ENCODE peak calls at places on chromosomes 12 and 14, in seven cellular contexts. V is endothelial cell, N is GM20000, R is lung, T is upper lobe of right lung, J is astrocyte, Y is psoas muscle. K is an unnamed sample.

GRCh38 chr14:34354556-34354955 is 107.5 kb downstream of the SPTSSA start:
- DNase-seq in V (no peak), R (no peak), N (no peak), J (peak; percentile 45), Y (no peak), T (no peak), K (no peak)

GRCh38 chr14:104356738-104357688 is 218.6 kb downstream of the KIF26A start:
- DNase-seq in N (no peak), V (no peak), J (no peak), Y (peak; percentile 48), T (peak; percentile 49), R (no peak), K (no peak)

GRCh38 chr12:15879413-15879812 is 2.8 kb upstream of the STRAP start:
- DNase-seq in V (no peak), R (no peak), T (no peak), N (no peak), Y (no peak), J (no peak), K (no peak)

GRCh38 chr12:109763201-109763841 is 49.7 kb downstream of the FAM222A start:
- DNase-seq in T (peak; percentile 19), V (no peak), Y (peak; percentile 20), N (no peak), R (no peak), J (peak; percentile 35), K (peak; percentile 58)

GRCh38 chr14:53247596-53248370 is 94.7 kb upstream of the DDHD1 start:
- DNase-seq in Y (no peak), V (no peak), N (no peak), T (peak; percentile 50), J (no peak), R (no peak), K (no peak)

GRCh38 chr14:37482428-37482827 is 112.6 kb downstream of the FOXA1 start:
- DNase-seq in N (no peak), T (no peak), J (no peak), V (no peak), Y (no peak), R (no peak), K (no peak)

GRCh38 chr14:102426796-102427195 is 64.1 kb downstream of the TECPR2 start:
- DNase-seq in T (no peak), R (no peak), J (no peak), Y (no peak), V (no peak), N (no peak), K (no peak)

GRCh38 chr14:61466249-61466904 is 145.0 kb downstream of the PRKCH start:
- DNase-seq in T (peak; percentile 69), R (peak; percentile 45), N (no peak), V (no peak), Y (peak; percentile 72), J (peak; percentile 93), K (peak; percentile 91)

GRCh38 chr12:74957636-74958035 is 252.0 kb downstream of the KCNC2 start:
- DNase-seq in T (no peak), Y (no peak), N (no peak), V (no peak), R (no peak), J (no peak), K (no peak)

GRCh38 chr12:87661770-87662402 is 367.3 kb downstream of the C12orf50 start:
- DNase-seq in V (no peak), T (no peak), N (no peak), R (no peak), Y (no peak), J (no peak), K (no peak)

GRCh38 chr12:111826316-111826715 is 15.7 kb upstream of the MAPKAPK5 start:
- DNase-seq in Y (no peak), T (no peak), J (no peak), N (no peak), R (no peak), V (no peak), K (no peak)

GRCh38 chr14:54890794-54891193 is 11.8 kb downstream of the GCH1 start:
- DNase-seq in R (no peak), T (no peak), V (no peak), J (no peak), Y (no peak), N (peak; percentile 45), K (no peak)

GRCh38 chr12:107992016-107992415 is 137.1 kb upstream of the WSCD2 start:
- DNase-seq in J (no peak), T (no peak), N (no peak), Y (no peak), V (no peak), R (no peak), K (no peak)

GRCh38 chr12:121917950-121918678 is at the start of gene CFAP251:
- DNase-seq in V (peak; percentile 80), J (peak; percentile 53), Y (peak; percentile 97), T (peak; percentile 99), R (peak; percentile 94), N (peak; percentile 96), K (peak; percentile 98)

GRCh38 chr14:59055439-59056045 is 132.9 kb upstream of the DAAM1 start:
- DNase-seq in Y (no peak), R (peak; percentile 33), J (peak; percentile 23), T (no peak), N (peak; percentile 83), V (no peak), K (peak; percentile 22)

GRCh38 chr14:28375295-28375694 is 391.3 kb upstream of the FOXG1 start:
- DNase-seq in Y (no peak), R (no peak), T (no peak), N (no peak), J (peak; percentile 47), V (peak; percentile 36), K (peak; percentile 2)

GRCh38 chr12:98595152-98595988 is 1.9 kb downstream of the SLC25A3 start:
- DNase-seq in Y (no peak), T (no peak), J (peak; percentile 76), R (no peak), N (no peak), V (no peak), K (no peak)

GRCh38 chr14:101623685-101624444 is 62.6 kb downstream of the DIO3 start:
- DNase-seq in J (no peak), V (no peak), Y (no peak), T (no peak), R (no peak), N (no peak), K (no peak)

GRCh38 chr14:53900499-53900898 is 56.1 kb downstream of the BMP4 start:
- DNase-seq in J (no peak), T (no peak), Y (peak; percentile 87), V (no peak), R (no peak), N (no peak), K (no peak)

DNA sequence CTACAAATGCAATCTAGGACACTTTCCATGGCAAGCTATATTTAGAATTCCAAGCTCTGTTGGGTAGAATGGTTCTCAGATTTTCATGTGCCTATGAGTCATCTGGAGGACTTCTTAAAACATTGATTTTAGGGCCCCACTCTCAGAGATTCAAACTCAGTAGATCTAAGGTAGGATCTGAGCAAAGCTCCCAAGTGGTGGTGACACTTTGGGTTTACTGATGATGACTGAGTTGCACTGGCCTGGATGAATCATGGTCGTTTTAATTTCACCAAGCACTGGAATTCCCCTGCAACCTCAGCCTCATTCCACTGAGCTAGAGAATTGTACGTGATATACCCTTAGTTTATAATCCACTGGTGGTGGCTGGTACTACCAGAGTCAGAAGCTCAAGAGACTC is 86.5 kb downstream of the PPM1H start:
- DNase-seq in T (no peak), J (peak; percentile 67), R (no peak), V (no peak), Y (no peak), N (peak; percentile 10), K (no peak)
- TF ChIP-seq CTCF in T (no peak), J (no peak), R (no peak), V (no peak), Y (no peak), N (no peak), K (no peak)

GRCh38 chr12:6526201-6526600 is 8.1 kb upstream of the GAPDH start:
- DNase-seq in R (no peak), V (no peak), J (no peak), N (no peak), T (no peak), Y (no peak), K (no peak)
- TF ChIP-seq CTCF in R (no peak), V (no peak), J (no peak), N (no peak), T (no peak), Y (no peak), K (no peak)

DNA sequence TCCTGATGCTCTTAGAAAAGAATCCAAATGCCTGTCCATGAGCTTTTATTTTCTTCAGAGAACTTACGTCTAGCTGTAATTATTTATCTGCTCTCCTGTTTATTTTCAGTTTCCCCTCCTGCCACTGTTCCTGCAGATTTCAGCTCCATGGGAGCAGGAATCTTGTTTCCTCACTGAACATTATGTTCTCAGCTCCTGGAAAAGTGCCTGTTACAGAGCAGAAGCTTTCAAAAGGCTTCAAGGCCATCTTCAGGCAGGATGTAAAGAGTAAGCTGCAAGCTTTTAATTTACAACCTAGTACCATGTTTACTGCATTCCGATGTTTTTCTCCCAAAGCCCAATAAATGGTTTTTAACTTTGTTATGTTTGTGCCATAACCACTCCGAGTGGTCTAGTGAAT is 98.4 kb upstream of the BTG1 start:
- DNase-seq in V (no peak), T (no peak), Y (no peak), J (no peak), N (no peak), R (no peak), K (peak; percentile 29)
- TF ChIP-seq CTCF in V (no peak), T (peak; percentile 22), Y (no peak), J (no peak), N (no peak), R (peak; percentile 3), K (no peak)

GRCh38 chr14:96583605-96584041 is 81.4 kb downstream of the PAPOLA start:
- DNase-seq in N (peak; percentile 3), V (no peak), R (peak; percentile 27), J (no peak), T (peak; percentile 36), Y (no peak), K (no peak)

GRCh38 chr14:96585672-96586013 is 83.5 kb downstream of the PAPOLA start:
- DNase-seq in T (no peak), J (no peak), Y (no peak), V (no peak), R (no peak), N (no peak), K (no peak)

GRCh38 chr14:96584907-96585671 is 82.9 kb downstream of the PAPOLA start:
- DNase-seq in V (no peak), Y (no peak), N (peak; percentile 1), R (no peak), T (no peak), J (no peak), K (peak; percentile 2)

GRCh38 chr14:96582995-96583394 is 80.8 kb downstream of the PAPOLA start:
- DNase-seq in T (no peak), Y (no peak), V (no peak), J (no peak), N (no peak), R (no peak), K (no peak)

DNA sequence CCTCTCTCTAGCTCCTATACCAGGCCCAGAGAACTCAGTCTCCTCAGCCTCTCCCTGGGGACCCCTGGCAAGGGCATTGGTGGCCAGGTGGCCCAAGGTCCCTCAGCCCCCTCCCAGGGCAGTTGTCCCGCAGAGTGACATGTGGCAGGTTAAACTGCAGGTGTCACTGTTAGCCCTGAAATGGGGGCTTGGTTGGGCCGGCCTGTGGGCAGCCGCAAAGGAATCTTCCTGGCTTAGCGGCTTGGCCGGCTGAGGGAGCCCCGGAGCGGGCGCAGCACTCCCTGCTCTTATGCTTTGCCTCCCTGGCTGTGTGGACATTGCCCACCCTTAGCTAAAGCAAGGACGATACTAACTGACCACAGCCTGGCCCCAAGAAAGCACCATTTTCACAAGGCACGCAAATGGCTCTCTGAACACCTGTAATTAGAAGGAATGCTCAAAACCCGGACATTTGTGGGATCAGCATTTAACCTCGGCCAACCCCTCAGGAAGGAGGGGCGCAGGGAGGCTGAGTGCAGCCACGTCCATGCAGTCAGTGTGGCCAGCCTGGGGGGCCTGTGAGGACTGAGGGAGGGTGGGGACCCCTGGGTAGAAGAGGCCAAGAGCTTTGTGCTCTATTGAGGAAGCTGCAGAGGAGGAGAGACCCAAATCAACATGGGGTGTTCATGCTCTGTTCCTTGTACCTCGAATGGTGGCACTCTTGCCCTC is 82.2 kb downstream of the PAPOLA start:
- DNase-seq in V (peak; percentile 83), R (peak; percentile 43), T (peak; percentile 64), J (no peak), N (peak; percentile 73), Y (no peak), K (peak; percentile 24)
- TF ChIP-seq CTCF in V (peak; percentile 55), R (peak; percentile 5), T (no peak), J (peak; percentile 14), N (peak; percentile 57), Y (peak; percentile 14), K (no peak)

K was measured in adrenal gland.